ENCODE peak calls at places on chromosomes 11 and 22, in four cellular contexts. One of them, this sample, is unnamed.

GRCh38 chr11:65204143-65204542 is 22.4 kb downstream of the CAPN1 start:
- DNase-seq in PC-3: no peak
- DNase-seq in mucosa of descending colon: no peak
- DNase-seq in WERI-Rb-1: no peak
- DNase-seq in this sample: peak; percentile 34

GRCh38 chr11:1553808-1554594 is 18.1 kb downstream of the DUSP8 start:
- DNase-seq in PC-3: peak; percentile 73
- DNase-seq in mucosa of descending colon: peak; percentile 92
- DNase-seq in WERI-Rb-1: peak; percentile 38
- DNase-seq in this sample: peak; percentile 94

GRCh38 chr11:109733245-109733644 is 311.3 kb downstream of the C11orf87 start:
- DNase-seq in PC-3: peak; percentile 62
- DNase-seq in mucosa of descending colon: no peak
- DNase-seq in WERI-Rb-1: no peak
- DNase-seq in this sample: no peak

GRCh38 chr22:27546157-27546556 is 255.4 kb downstream of the MN1 start:
- DNase-seq in PC-3: no peak
- DNase-seq in mucosa of descending colon: no peak
- DNase-seq in WERI-Rb-1: no peak
- DNase-seq in this sample: no peak

GRCh38 chr22:28984482-28985158 is 77.0 kb downstream of the C22orf31 start:
- DNase-seq in PC-3: no peak
- DNase-seq in mucosa of descending colon: no peak
- DNase-seq in WERI-Rb-1: no peak
- DNase-seq in this sample: no peak

GRCh38 chr11:133163463-133164419 is 368.6 kb downstream of the OPCML start:
- DNase-seq in PC-3: peak; percentile 62
- DNase-seq in mucosa of descending colon: no peak
- DNase-seq in WERI-Rb-1: peak; percentile 38
- DNase-seq in this sample: no peak

GRCh38 chr11:75269896-75270295 is 29.3 kb downstream of the TPBGL start:
- DNase-seq in PC-3: no peak
- DNase-seq in mucosa of descending colon: no peak
- DNase-seq in WERI-Rb-1: no peak
- DNase-seq in this sample: no peak

GRCh38 chr11:7415537-7415817 is 69.8 kb upstream of the OLFML1 start:
- DNase-seq in PC-3: no peak
- DNase-seq in mucosa of descending colon: no peak
- DNase-seq in WERI-Rb-1: no peak
- DNase-seq in this sample: no peak

GRCh38 chr11:116173946-116174911 is 598.6 kb downstream of the BUD13 start:
- DNase-seq in PC-3: no peak
- DNase-seq in mucosa of descending colon: no peak
- DNase-seq in WERI-Rb-1: peak; percentile 97
- DNase-seq in this sample: no peak